ENCODE peak calls at places on chromosomes 5 and 9, in four cellular contexts. H is HTR-8/SVneo, U is PC-3, J is HFFc6. L is an unnamed sample.

GRCh38 chr9:34046784-34047379 is 1.8 kb downstream of the UBAP2 start:
- DNase-seq in J (peak), U (peak), H (no peak), L (no peak)

GRCh38 chr9:84557751-84558150 is 111.8 kb upstream of the NTRK2 start:
- DNase-seq in U (no peak), J (no peak), H (no peak), L (no peak)

GRCh38 chr9:95764490-95764889 is 111.0 kb upstream of the ERCC6L2 start:
- DNase-seq in H (no peak), J (no peak), U (no peak), L (no peak)

GRCh38 chr5:61292130-61292672 is 39.9 kb upstream of the ZSWIM6 start:
- DNase-seq in J (no peak), U (no peak), H (no peak), L (no peak)

GRCh38 chr9:120394058-120394669 is 185.8 kb downstream of the CDK5RAP2 start:
- DNase-seq in J (peak), H (peak), U (peak), L (peak)

GRCh38 chr9:5626727-5627634 is 1.9 kb upstream of the RIC1 start:
- DNase-seq in U (peak), J (peak), H (no peak), L (no peak)

GRCh38 chr5:83035373-83036170 is 41.6 kb downstream of the TMEM167A start:
- DNase-seq in H (no peak), J (no peak), U (no peak), L (peak)

GRCh38 chr5:61416410-61416809 is 84.4 kb downstream of the ZSWIM6 start:
- DNase-seq in U (no peak), J (no peak), H (no peak), L (no peak)

GRCh38 chr5:51347704-51348103 is 35.5 kb upstream of the ISL1 start:
- DNase-seq in H (no peak), J (no peak), U (peak), L (no peak)

GRCh38 chr9:113456235-113456634 is 7.3 kb upstream of the RGS3 start:
- DNase-seq in H (no peak), U (no peak), J (peak), L (no peak)

GRCh38 chr5:80093796-80094195 is 58.6 kb downstream of the THBS4 start:
- DNase-seq in J (no peak), H (no peak), U (no peak), L (no peak)

GRCh38 chr5:107476783-107477182 is 194.0 kb downstream of the EFNA5 start:
- DNase-seq in H (no peak), J (no peak), U (no peak), L (peak)

GRCh38 chr9:113431181-113431580 is 20.6 kb downstream of the C9orf43 start:
- DNase-seq in J (no peak), H (no peak), U (no peak), L (no peak)

GRCh38 chr5:36058776-36059175 is 7.9 kb downstream of the UGT3A2 start:
- DNase-seq in J (no peak), U (no peak), H (no peak), L (no peak)

GRCh38 chr9:133114886-133115603 is 6.0 kb downstream of the RALGDS start:
- DNase-seq in U (no peak), J (no peak), H (no peak), L (no peak)

GRCh38 chr5:135174315-135175096 is 140.5 kb upstream of the PITX1 start:
- DNase-seq in J (no peak), U (no peak), H (no peak), L (no peak)

GRCh38 chr9:129996161-129996849 is 46.7 kb downstream of the FNBP1 start:
- DNase-seq in U (no peak), J (no peak), H (no peak), L (no peak)

GRCh38 chr5:132497488-132497997 is 7.0 kb upstream of the IRF1 start:
- DNase-seq in J (peak), U (peak), H (peak), L (peak)

GRCh38 chr9:89431930-89432725 is 65.8 kb downstream of the SEMA4D start:
- DNase-seq in U (no peak), J (no peak), H (no peak), L (no peak)

GRCh38 chr9:87787735-87788134 is 61.8 kb downstream of the CTSL start:
- DNase-seq in U (peak), J (no peak), H (no peak), L (no peak)

GRCh38 chr9:19629506-19629905 is 159.3 kb downstream of the SLC24A2 start:
- DNase-seq in H (no peak), J (no peak), U (no peak), L (no peak)

GRCh38 chr5:159851053-159851452 is 65.2 kb upstream of the ADRA1B start:
- DNase-seq in H (no peak), U (peak), J (no peak), L (no peak)

GRCh38 chr9:114477642-114478041 is 27.6 kb downstream of the WHRN start:
- DNase-seq in U (no peak), J (no peak), H (no peak), L (no peak)

GRCh38 chr9:97767891-97768290 is 70.8 kb upstream of the XPA start:
- DNase-seq in H (no peak), U (no peak), J (peak), L (no peak)

GRCh38 chr5:140297283-140297682 is 5.6 kb downstream of the PFDN1 start:
- DNase-seq in H (no peak), J (no peak), U (no peak), L (no peak)

GRCh38 chr5:159208508-159209437 is 580 bp downstream of the RNF145 start:
- DNase-seq in J (no peak), U (no peak), H (peak), L (no peak)

GRCh38 chr9:107711528-107711927 is 222.0 kb upstream of the KLF4 start:
- DNase-seq in J (peak), U (peak), H (peak), L (peak)

GRCh38 chr9:78669591-78669990 is 372.7 kb downstream of the PSAT1 start:
- DNase-seq in J (no peak), U (no peak), H (no peak), L (no peak)

GRCh38 chr5:65035212-65036206 is 266.8 kb downstream of the CWC27 start:
- DNase-seq in H (peak), J (peak), U (peak), L (peak)

GRCh38 chr5:42461507-42461906 is 38.3 kb downstream of the GHR start:
- DNase-seq in H (no peak), U (no peak), J (no peak), L (no peak)

GRCh38 chr5:139451878-139452660 is 10.5 kb downstream of the ECSCR start:
- DNase-seq in H (no peak), U (no peak), J (no peak), L (no peak)

GRCh38 chr5:34486808-34487201 is 169.3 kb upstream of the RAI14 start:
- DNase-seq in J (no peak), U (no peak), H (no peak), L (no peak)

L was measured in retinal pigment epithelial cell.